ENCODE peak calls at places on chromosomes 6 and 20, in ten cellular contexts. K is fibroblast of lung, J is GM13977, O is fibroblast of the aortic adventitia, Y is activated B cell treated with CpG ODN at 0.5 μM for 24 hours, C is AG09309, M is neural crest cell, D is sigmoid colon, R is kidney, F is GM12865. U is an unnamed sample.

GRCh38 chr6:16403831-16404230 is 165.4 kb downstream of the GMPR start:
- DNase-seq in K (peak), J (no peak), O (peak), Y (no peak), C (no peak), M (no peak), D (no peak), R (no peak), F (no peak), U (no peak)

GRCh38 chr20:29763821-29764511 is 1493.5 kb upstream of the DEFB115 start:
- DNase-seq in K (no peak), J (no peak), O (no peak), Y (no peak), C (no peak), M (no peak), D (no peak), R (no peak), F (no peak), U (no peak)

GRCh38 chr6:17013701-17014100 is 88.1 kb upstream of the STMND1 start:
- DNase-seq in K (peak), J (no peak), O (peak), Y (no peak), C (peak), M (no peak), D (no peak), R (no peak), F (no peak), U (no peak)

GRCh38 chr6:22364314-22364713 is 67.5 kb upstream of the PRL start:
- DNase-seq in K (no peak), J (no peak), O (no peak), Y (no peak), C (no peak), M (no peak), D (no peak), R (no peak), F (no peak), U (no peak)

GRCh38 chr6:143505111-143505510 is 6.4 kb downstream of the FUCA2 start:
- DNase-seq in K (no peak), J (no peak), O (no peak), Y (no peak), C (no peak), M (no peak), D (no peak), R (no peak), F (no peak), U (no peak)

GRCh38 chr20:25259788-25260254 is 11.9 kb downstream of the PYGB start:
- DNase-seq in K (no peak), J (no peak), O (no peak), Y (no peak), C (no peak), M (no peak), D (peak), R (no peak), F (no peak), U (no peak)

GRCh38 chr6:75791881-75792280 is 42.8 kb downstream of the MYO6 start:
- DNase-seq in K (peak), J (no peak), O (no peak), Y (no peak), C (no peak), M (no peak), D (no peak), R (no peak), F (no peak), U (no peak)

GRCh38 chr20:34549291-34549928 is 9.1 kb upstream of the MAP1LC3A start:
- DNase-seq in K (no peak), J (no peak), O (no peak), Y (no peak), C (no peak), M (no peak), D (no peak), R (no peak), F (peak), U (no peak)

GRCh38 chr20:37453836-37454235 is 67.2 kb upstream of the NNAT start:
- DNase-seq in K (no peak), J (no peak), O (no peak), Y (no peak), C (no peak), M (no peak), D (peak), R (peak), F (no peak), U (no peak)

GRCh38 chr6:37069639-37070038 is 64.2 kb downstream of the FGD2 start:
- DNase-seq in K (no peak), J (no peak), O (no peak), Y (no peak), C (no peak), M (no peak), D (no peak), R (no peak), F (no peak), U (peak)

DNA sequence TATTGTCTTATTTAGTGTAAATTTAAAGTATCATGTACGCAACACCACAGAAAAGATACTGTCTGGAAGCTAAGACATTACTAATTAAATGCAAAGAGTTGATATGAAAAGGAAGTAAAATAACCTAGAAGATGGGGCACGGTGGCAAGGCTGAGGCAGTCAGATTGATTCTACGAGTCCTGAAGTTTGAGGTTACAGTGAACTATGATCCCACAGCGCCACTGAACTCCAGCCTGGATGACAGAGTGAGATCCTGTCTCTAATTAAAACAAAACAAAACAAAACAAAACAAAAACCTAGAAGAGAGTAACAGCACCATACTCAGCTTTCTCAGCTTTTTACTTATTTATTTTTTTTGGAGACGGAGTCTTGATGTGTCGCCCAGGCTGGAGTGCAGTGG is 199.0 kb downstream of the PRKN start:
- DNase-seq in K (no peak), J (no peak), O (no peak), Y (no peak), C (no peak), M (no peak), D (no peak), R (no peak), F (no peak), U (no peak)
- TF ChIP-seq CTCF in K (no peak), J (no peak), O (no peak), Y (no peak), C (no peak), M (no peak), D (no peak), R (no peak), F (no peak), U (no peak)

DNA sequence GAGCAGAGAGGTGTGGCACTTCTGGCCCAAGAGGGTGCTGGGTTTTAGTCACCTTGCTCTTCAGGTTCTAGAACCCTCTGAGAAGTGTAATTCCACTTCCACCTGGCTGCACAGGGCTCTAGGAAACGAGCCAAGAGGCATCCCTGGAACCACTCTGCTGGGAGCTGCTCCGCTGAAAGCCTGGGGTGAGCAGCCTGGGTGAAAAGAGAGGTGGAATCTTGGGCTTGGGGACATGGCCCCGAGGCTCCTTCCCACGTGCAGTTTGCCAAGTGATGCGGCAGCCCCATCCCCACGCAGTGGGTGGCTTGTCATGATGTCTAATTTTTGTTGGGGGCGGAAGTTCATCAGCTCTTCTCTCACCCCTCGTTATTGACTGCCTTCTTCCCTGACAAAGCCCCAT is 32.8 kb downstream of the PPP1R16B start:
- DNase-seq in K (no peak), J (no peak), O (no peak), Y (no peak), C (no peak), M (no peak), D (no peak), R (no peak), F (no peak), U (no peak)
- TF ChIP-seq CTCF in K (no peak), J (no peak), O (no peak), Y (no peak), C (no peak), M (no peak), D (no peak), R (no peak), F (no peak), U (no peak)

GRCh38 chr20:48126227-48126740 is 341.0 kb upstream of the SULF2 start:
- DNase-seq in K (no peak), J (no peak), O (no peak), Y (no peak), C (no peak), M (peak), D (peak), R (no peak), F (no peak), U (no peak)
- TF ChIP-seq CTCF in K (no peak), J (no peak), O (no peak), Y (no peak), C (no peak), M (no peak), D (no peak), R (no peak), F (no peak), U (no peak)

DNA sequence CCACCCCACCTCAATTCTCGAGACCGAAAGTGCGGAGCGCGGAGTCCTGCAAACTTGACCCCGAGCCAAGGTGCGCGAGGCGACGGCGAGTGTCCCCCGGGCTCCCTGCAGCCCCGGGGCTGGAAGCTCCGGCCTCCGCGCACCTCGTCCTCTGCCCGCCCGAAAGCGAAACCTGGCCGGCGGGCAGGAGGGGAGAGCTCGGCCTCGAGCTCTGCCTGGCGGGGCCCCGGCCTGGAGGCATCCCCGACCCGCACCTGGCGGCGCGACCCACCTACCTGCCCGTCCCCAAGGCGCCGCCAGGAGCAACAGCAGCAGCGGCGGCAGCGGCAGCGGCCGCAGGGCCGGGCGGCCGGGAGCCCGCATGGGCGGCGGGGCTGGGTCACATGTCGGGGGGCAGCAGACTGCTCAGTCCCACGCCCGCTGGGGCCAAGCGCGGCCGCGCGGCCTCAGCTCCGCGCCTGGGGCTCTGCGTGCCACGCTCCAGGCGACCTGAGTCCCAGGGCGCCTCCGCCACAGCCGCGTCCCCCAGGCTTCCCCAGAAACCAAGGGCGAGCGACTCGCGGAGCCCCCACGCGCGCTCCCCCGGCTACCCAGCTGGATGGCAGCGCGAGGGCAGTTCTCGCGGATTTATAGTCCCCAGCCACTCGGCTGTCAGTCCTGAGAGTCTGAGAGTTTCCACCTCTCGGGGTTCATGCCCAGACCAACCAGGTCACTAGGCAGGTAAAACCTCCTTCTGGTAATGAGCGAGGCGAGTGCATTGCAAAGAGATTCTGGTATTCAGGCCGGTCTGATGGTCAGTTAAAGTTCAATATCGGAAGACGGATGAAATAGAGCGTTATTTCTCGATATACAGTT is at the start of gene IL20RA:
- DNase-seq in K (no peak), J (peak), O (peak), Y (peak), C (no peak), M (peak), D (peak), R (peak), F (peak), U (peak)
- TF ChIP-seq CTCF in K (no peak), J (no peak), O (no peak), Y (no peak), C (no peak), M (no peak), D (no peak), R (no peak), F (no peak), U (no peak)

DNA sequence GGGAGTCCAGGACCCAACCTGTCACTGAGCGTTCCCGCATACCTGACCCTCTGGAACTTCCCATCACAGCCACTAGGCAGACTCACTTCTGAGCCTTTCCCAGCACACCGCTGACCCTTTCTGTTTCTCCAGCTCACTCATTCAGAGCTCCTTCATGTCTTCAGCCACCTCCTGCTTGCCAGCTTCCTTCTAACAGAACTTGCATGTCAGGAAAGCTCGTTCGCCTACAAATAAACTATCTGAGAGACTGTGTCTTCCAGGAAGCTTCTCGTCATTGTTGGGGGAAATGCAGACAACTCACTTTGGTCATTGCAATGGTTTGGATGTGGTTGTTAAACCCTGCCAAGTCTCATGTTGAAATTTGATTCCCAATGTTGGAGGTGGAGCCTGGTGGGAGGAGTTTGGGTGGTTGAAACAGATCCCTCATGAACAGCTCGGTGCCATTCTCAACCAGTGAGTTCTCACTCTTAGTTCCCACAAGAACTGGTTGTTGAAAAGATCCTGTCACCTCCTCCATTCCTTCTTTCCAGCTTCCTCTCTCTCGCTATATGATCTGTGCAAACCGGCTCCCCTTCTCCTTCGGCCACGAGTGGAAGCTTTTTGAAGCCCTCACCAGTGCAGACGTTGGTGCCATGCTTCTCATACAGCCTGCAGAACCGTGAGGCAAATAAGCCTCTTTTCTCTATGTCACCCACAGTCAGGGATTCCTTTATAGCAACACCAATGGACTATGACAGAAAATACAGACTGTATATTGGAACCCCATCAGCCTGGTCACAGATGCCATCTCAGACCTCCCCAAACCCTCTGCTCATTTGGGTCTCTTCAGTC is 1.4 kb upstream of the MUC21 start:
- DNase-seq in K (peak), J (no peak), O (peak), Y (no peak), C (peak), M (no peak), D (no peak), R (no peak), F (no peak), U (no peak)
- TF ChIP-seq CTCF in K (peak), J (no peak), O (peak), Y (no peak), C (peak), M (peak), D (no peak), R (no peak), F (no peak), U (no peak)

GRCh38 chr20:9981834-9982233 is 53.0 kb upstream of the ANKEF1 start:
- DNase-seq in K (peak), J (no peak), O (no peak), Y (no peak), C (no peak), M (no peak), D (no peak), R (no peak), F (no peak), U (no peak)

GRCh38 chr20:9985281-9985680 is 49.5 kb upstream of the ANKEF1 start:
- DNase-seq in K (no peak), J (no peak), O (no peak), Y (no peak), C (no peak), M (no peak), D (no peak), R (no peak), F (no peak), U (no peak)

GRCh38 chr20:9989066-9989724 is 45.6 kb upstream of the ANKEF1 start:
- DNase-seq in K (peak), J (no peak), O (peak), Y (no peak), C (peak), M (no peak), D (no peak), R (no peak), F (no peak), U (no peak)

GRCh38 chr20:9985773-9986172 is 49.0 kb upstream of the ANKEF1 start:
- DNase-seq in K (no peak), J (no peak), O (no peak), Y (no peak), C (no peak), M (no peak), D (no peak), R (no peak), F (no peak), U (no peak)
- TF ChIP-seq CTCF in K (no peak), J (no peak), O (no peak), Y (no peak), C (no peak), M (no peak), D (no peak), R (no peak), F (no peak), U (no peak)

GRCh38 chr6:150150821-150151646 is 8.2 kb downstream of the PPP1R14C start:
- DNase-seq in K (no peak), J (no peak), O (no peak), Y (no peak), C (no peak), M (no peak), D (no peak), R (no peak), F (no peak), U (no peak)
- TF ChIP-seq CTCF in K (no peak), J (no peak), O (no peak), Y (no peak), C (no peak), M (no peak), D (no peak), R (no peak), F (no peak), U (no peak)